ENCODE peak calls at places on chromosomes 12 and 14, in six cellular contexts. Z is CD4-positive, CD25-positive, alpha-beta regulatory T cell; D is endodermal cell; O is CD4-positive, alpha-beta T cell; F is PC-3; V is heart left ventricle. N is an unnamed sample.

GRCh38 chr12:112792306-112792705 is 758 bp downstream of the RPH3A start:
- DNase-seq in Z (no peak), D (peak), O (no peak), F (no peak), V (no peak), N (no peak)

GRCh38 chr12:33605776-33606175 is 166.2 kb upstream of the SYT10 start:
- DNase-seq in Z (no peak), D (no peak), O (no peak), F (peak), V (no peak), N (no peak)

GRCh38 chr12:32002848-32003493 is 43.8 kb downstream of the RESF1 start:
- DNase-seq in Z (no peak), D (peak), O (no peak), F (no peak), V (no peak), N (no peak)

GRCh38 chr12:107586256-107586970 is 99.2 kb upstream of the PWP1 start:
- DNase-seq in Z (no peak), D (peak), O (no peak), F (no peak), V (no peak), N (no peak)

GRCh38 chr12:47754126-47754525 is 4.6 kb downstream of the RAPGEF3 start:
- DNase-seq in Z (no peak), D (no peak), O (no peak), F (peak), V (no peak), N (no peak)

GRCh38 chr14:70714055-70714550 is 72.4 kb downstream of the TTC9 start:
- DNase-seq in Z (peak), D (peak), O (peak), F (peak), V (peak), N (no peak)

GRCh38 chr12:52050116-52050770 is 999 bp upstream of the NR4A1 start:
- DNase-seq in Z (no peak), D (peak), O (no peak), F (no peak), V (no peak), N (no peak)

GRCh38 chr14:76904100-76904739 is 78.0 kb downstream of the LRRC74A start:
- DNase-seq in Z (no peak), D (no peak), O (no peak), F (peak), V (no peak), N (no peak)

GRCh38 chr12:103313894-103314293 is 181.9 kb downstream of the C12orf42 start:
- DNase-seq in Z (no peak), D (no peak), O (no peak), F (no peak), V (no peak), N (no peak)

GRCh38 chr12:124866883-124867232 is 3.2 kb upstream of the SCARB1 start:
- DNase-seq in Z (no peak), D (no peak), O (no peak), F (no peak), V (no peak), N (no peak)

GRCh38 chr14:38202444-38203191 is 5.1 kb upstream of the SSTR1 start:
- DNase-seq in Z (no peak), D (peak), O (no peak), F (no peak), V (no peak), N (no peak)

GRCh38 chr14:55316528-55316927 is 45.3 kb downstream of the FBXO34 start:
- DNase-seq in Z (no peak), D (no peak), O (no peak), F (no peak), V (no peak), N (no peak)

GRCh38 chr12:105888696-105889095 is 250.1 kb downstream of the NUAK1 start:
- DNase-seq in Z (no peak), D (no peak), O (no peak), F (no peak), V (no peak), N (no peak)

GRCh38 chr12:52633383-52633782 is 15.0 kb upstream of the KRT73 start:
- DNase-seq in Z (peak), D (peak), O (no peak), F (no peak), V (no peak), N (no peak)

GRCh38 chr12:24661657-24662096 is 287.2 kb downstream of the BCAT1 start:
- DNase-seq in Z (no peak), D (no peak), O (no peak), F (no peak), V (no peak), N (no peak)

GRCh38 chr12:112967858-112968257 is 10.5 kb upstream of the OAS2 start:
- DNase-seq in Z (no peak), D (peak), O (no peak), F (no peak), V (no peak), N (no peak)

GRCh38 chr14:35079742-35080141 is 33.7 kb downstream of the FAM177A1 start:
- DNase-seq in Z (no peak), D (no peak), O (no peak), F (peak), V (no peak), N (no peak)

GRCh38 chr14:102508774-102509743 is 517 bp downstream of the ANKRD9 start:
- DNase-seq in Z (no peak), D (peak), O (no peak), F (peak), V (peak), N (no peak)

GRCh38 chr12:21296751-21297406 is 37.8 kb downstream of the SLCO1A2 start:
- DNase-seq in Z (peak), D (no peak), O (no peak), F (peak), V (no peak), N (no peak)

GRCh38 chr12:24380122-24380521 is 430.7 kb upstream of the SOX5 start:
- DNase-seq in Z (no peak), D (peak), O (no peak), F (no peak), V (no peak), N (no peak)

GRCh38 chr12:113173081-113173698 is 12.1 kb downstream of the DDX54 start:
- DNase-seq in Z (no peak), D (no peak), O (no peak), F (no peak), V (no peak), N (no peak)

GRCh38 chr12:118035194-118036041 is 18.9 kb downstream of the RFC5 start:
- DNase-seq in Z (peak), D (peak), O (no peak), F (peak), V (no peak), N (no peak)

GRCh38 chr12:112686373-112686772 is 105.2 kb upstream of the RPH3A start:
- DNase-seq in Z (no peak), D (peak), O (no peak), F (peak), V (no peak), N (no peak)

GRCh38 chr14:98348505-98348904 is 923.5 kb downstream of the BCL11B start:
- DNase-seq in Z (no peak), D (no peak), O (no peak), F (no peak), V (no peak), N (no peak)

GRCh38 chr14:50775357-50775756 is 55.6 kb downstream of the NIN start:
- DNase-seq in Z (no peak), D (no peak), O (no peak), F (peak), V (no peak), N (no peak)

GRCh38 chr14:71011479-71011878 is 104.2 kb downstream of the PCNX1 start:
- DNase-seq in Z (peak), D (no peak), O (no peak), F (peak), V (no peak), N (no peak)

GRCh38 chr14:75147423-75148071 is 20.7 kb upstream of the NEK9 start:
- DNase-seq in Z (peak), D (peak), O (no peak), F (no peak), V (peak), N (peak)

GRCh38 chr14:94918896-94919295 is 149.0 kb upstream of the GSC start:
- DNase-seq in Z (no peak), D (no peak), O (no peak), F (peak), V (no peak), N (no peak)

GRCh38 chr12:49643961-49644619 is 20.7 kb downstream of the PRPF40B start:
- DNase-seq in Z (no peak), D (no peak), O (no peak), F (no peak), V (no peak), N (no peak)

GRCh38 chr12:49644620-49644994 is 21.2 kb downstream of the PRPF40B start:
- DNase-seq in Z (peak), D (peak), O (peak), F (peak), V (peak), N (no peak)

GRCh38 chr12:49641748-49642369 is 18.5 kb downstream of the PRPF40B start:
- DNase-seq in Z (no peak), D (no peak), O (no peak), F (no peak), V (no peak), N (no peak)

GRCh38 chr12:49643135-49643534 is 19.8 kb downstream of the PRPF40B start:
- DNase-seq in Z (no peak), D (no peak), O (no peak), F (no peak), V (no peak), N (no peak)

DNA sequence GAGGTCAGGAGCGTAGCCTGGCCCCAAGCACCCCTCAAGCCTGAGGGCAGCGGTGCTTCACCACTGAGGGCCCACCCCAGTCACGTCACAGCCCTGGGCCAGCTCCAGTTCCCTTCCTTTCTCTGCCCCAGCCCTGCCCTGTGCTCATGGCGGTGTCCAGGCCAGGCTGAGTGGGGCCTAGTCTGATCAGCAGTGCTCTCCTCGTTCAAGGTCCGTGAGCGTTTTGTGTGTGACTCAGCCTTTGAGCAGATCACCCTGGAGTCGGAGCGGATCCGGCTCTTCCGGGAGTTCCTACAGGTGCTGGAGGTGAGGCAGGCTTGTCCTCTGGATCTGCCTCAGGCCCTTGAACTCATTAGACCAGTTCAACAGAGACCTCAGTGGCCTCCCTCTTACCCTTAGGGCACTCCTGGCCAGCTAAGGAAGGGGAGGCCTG is 19.0 kb downstream of the PRPF40B start:
- DNase-seq in Z (no peak), D (no peak), O (no peak), F (peak), V (no peak), N (no peak)
- H3K27ac ChIP-seq in Z (no peak), D (peak), O (no peak), F (peak), V (no peak), N (no peak)

GRCh38 chr14:32472081-32472480 is 143.0 kb downstream of the AKAP6 start:
- DNase-seq in Z (no peak), D (no peak), O (no peak), F (no peak), V (no peak), N (no peak)
- H3K27ac ChIP-seq in Z (no peak), D (no peak), O (no peak), F (peak), V (peak), N (peak)

GRCh38 chr14:61502459-61503093 is 181.2 kb downstream of the PRKCH start:
- DNase-seq in Z (no peak), D (peak), O (no peak), F (no peak), V (no peak), N (no peak)
- H3K27ac ChIP-seq in Z (peak), D (no peak), O (peak), F (no peak), V (no peak), N (no peak)

GRCh38 chr12:3042826-3043225 is 34.4 kb upstream of the TSPAN9 start:
- DNase-seq in Z (no peak), D (no peak), O (no peak), F (no peak), V (no peak), N (no peak)
- H3K27ac ChIP-seq in Z (no peak), D (no peak), O (no peak), F (no peak), V (no peak), N (no peak)

DNA sequence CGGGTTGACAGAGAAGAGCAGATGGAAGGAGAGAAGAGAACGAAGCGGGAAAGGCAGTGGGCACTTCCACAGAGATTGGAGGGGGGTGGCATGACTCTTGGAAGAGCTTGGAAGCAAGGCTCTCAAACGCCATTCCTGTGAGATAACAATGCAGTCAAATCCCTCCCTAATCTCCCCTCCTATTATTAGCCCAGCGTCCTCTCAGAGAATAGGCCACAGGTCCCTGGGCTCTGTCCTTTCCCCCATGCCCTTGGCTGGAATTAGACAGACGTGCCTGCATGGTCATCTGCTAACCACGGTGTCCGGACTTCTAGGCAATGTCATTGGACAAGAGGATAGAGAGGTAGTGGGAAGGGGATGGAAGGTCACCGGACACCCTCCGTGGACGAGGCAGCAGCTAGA is 8.0 kb upstream of the MYH7 start:
- DNase-seq in Z (no peak), D (no peak), O (no peak), F (no peak), V (peak), N (no peak)
- H3K27ac ChIP-seq in Z (no peak), D (no peak), O (no peak), F (no peak), V (peak), N (no peak)

GRCh38 chr12:42704810-42705401 is 115.4 kb upstream of the PRICKLE1 start:
- DNase-seq in Z (peak), D (peak), O (no peak), F (no peak), V (no peak), N (no peak)

GRCh38 chr12:42706331-42706730 is 116.8 kb upstream of the PRICKLE1 start:
- DNase-seq in Z (no peak), D (no peak), O (no peak), F (peak), V (no peak), N (no peak)

GRCh38 chr12:42707312-42707711 is 117.8 kb upstream of the PRICKLE1 start:
- DNase-seq in Z (no peak), D (no peak), O (no peak), F (no peak), V (no peak), N (no peak)

GRCh38 chr12:42704340-42704739 is 114.8 kb upstream of the PRICKLE1 start:
- DNase-seq in Z (no peak), D (no peak), O (no peak), F (no peak), V (no peak), N (no peak)

GRCh38 chr12:42705863-42706262 is 116.3 kb upstream of the PRICKLE1 start:
- DNase-seq in Z (no peak), D (no peak), O (no peak), F (peak), V (peak), N (peak)
- H3K27ac ChIP-seq in Z (no peak), D (no peak), O (no peak), F (no peak), V (no peak), N (no peak)

DNA sequence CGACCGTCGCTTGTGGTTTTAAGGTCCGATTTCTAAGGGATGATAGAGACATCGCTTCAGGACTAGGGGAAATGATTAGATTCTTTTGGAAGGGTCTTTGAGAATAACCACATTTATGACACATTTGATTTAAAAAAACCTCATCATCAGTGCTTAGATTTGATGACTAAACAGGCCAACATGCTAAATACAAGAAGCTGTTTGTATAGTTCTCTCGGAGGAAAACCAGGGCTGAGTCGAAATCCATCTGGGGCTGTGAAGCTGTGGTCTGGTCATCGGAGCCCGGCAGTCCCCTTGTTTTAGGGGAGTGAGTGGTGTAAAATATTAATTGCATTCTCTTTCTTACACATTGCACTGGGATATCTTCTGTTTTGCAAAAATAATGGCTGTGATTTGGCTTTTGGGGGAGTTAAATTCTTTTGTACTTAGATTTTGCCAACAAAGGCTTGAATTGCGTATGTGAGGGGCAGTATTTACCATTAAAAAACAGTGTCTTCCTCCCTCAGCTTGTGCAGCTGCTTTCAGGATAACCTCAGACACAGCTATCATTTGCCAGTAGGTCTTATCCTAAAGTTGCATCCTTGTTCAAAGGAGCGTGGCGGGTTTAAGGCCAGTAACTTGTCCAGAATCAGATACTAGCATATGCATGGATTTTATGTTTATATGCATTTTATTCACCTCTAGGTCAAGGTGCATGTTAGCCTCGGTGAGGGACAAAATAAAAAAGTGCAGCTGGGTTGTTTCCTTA is 598 bp downstream of the GNG2 start:
- DNase-seq in Z (no peak), D (no peak), O (no peak), F (peak), V (no peak), N (no peak)
- H3K27ac ChIP-seq in Z (peak), D (peak), O (peak), F (peak), V (peak), N (no peak)

GRCh38 chr12:95225645-95226212 is 8.1 kb downstream of the VEZT start:
- DNase-seq in Z (no peak), D (no peak), O (no peak), F (no peak), V (no peak), N (no peak)

GRCh38 chr12:95227818-95228356 is 10.3 kb downstream of the VEZT start:
- DNase-seq in Z (no peak), D (no peak), O (no peak), F (no peak), V (no peak), N (no peak)

GRCh38 chr12:95220726-95221125 is 3.1 kb downstream of the VEZT start:
- DNase-seq in Z (no peak), D (no peak), O (no peak), F (peak), V (no peak), N (no peak)

GRCh38 chr12:95228617-95229016 is 11.0 kb downstream of the VEZT start:
- DNase-seq in Z (no peak), D (no peak), O (no peak), F (no peak), V (no peak), N (no peak)

DNA sequence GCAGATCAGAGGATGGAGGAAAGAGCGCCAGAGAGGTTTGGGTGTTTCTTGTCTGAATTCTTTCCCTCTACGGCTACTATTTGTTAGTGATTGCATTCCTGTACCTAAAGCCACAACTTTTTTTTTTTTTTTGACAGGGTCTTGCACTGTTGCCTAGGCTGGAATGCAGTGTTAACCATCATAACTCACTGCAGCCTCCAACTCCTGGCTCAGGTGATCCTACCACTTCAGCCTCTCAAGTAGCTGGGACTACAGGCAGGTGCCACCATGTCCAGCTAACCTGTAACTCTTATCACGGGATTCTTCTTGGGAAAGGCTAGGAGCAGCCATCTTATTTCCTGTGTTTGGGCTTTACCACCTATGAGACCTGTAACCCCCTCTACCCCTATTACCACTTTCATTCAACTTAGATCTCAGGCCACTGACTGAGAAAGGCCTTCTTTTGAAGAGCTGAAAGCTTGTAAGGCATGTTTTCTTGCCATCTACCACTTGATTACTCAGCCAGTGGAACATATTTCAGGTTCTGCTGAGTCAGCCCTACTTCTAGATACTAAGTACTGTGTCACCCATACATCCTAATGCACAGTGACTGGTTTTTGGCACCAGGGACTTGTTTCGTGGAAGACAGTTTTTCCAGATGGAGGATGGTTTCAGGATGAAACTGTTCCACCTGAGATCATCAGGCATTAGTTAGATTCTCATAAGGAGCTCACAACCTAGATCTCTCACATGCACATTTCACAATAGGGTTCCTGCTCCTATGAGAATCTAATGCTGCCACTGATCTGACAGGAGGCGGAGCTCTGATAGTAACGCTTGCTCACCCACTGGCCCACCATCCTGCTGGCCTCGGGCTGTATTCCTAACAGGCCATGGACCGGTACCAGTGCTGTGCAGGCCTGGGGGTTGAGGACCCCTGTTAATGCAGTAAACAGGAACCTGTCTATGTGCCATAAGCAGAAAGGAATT is 6.9 kb downstream of the VEZT start:
- DNase-seq in Z (peak), D (no peak), O (no peak), F (peak), V (no peak), N (no peak)
- H3K27ac ChIP-seq in Z (no peak), D (no peak), O (no peak), F (peak), V (no peak), N (no peak)

GRCh38 chr14:68574906-68575305 is 218.0 kb downstream of the ZFP36L1 start:
- DNase-seq in Z (no peak), D (no peak), O (no peak), F (peak), V (no peak), N (no peak)
- H3K27ac ChIP-seq in Z (no peak), D (no peak), O (no peak), F (no peak), V (no peak), N (no peak)

DNA sequence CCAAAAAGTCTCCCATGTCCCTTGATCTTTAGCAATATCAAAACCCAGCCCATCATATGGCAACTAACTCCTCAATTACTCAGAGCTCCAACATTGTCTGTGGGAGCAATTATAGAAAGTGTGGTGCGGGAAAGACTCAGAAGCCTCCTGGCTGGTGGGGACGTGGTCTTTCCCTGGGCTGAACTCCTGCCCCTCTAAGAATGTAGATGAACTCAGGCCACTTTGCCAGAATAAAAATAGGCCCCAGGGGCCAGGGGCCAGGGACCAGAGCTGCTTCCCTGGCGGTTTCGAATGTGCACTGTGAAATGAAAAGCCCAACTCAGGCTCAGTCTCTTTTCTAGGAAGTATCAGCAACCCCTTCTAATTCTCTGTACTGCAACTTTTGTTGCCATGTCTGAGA is 129.6 kb downstream of the SLC38A6 start:
- DNase-seq in Z (no peak), D (no peak), O (no peak), F (no peak), V (no peak), N (no peak)
- H3K27ac ChIP-seq in Z (no peak), D (peak), O (no peak), F (no peak), V (no peak), N (no peak)

N was measured in substantia nigra.